ENCODE peak calls at places on chromosome 1, in ten cellular contexts. X is activated T-helper 1 cell treated with Interleukin-2 at 50 U/mL for 16 hours; L is hippocampal formation; R is activated CD4-positive, alpha-beta T cell treated with anti-CD3 and anti-CD28 coated beads, Interleukin-2, amount 10 ng/mL, durations not matched to agents 7 days and 5 days; F is naive thymus-derived CD4-positive, alpha-beta T cell; A is effector memory CD8-positive, alpha-beta T cell; W is CD8-positive, alpha-beta memory T cell; M is cardiac septum; D is lower leg skin; Y is adipocyte. G is an unnamed sample.

GRCh38 chr1:4062560-4062959 is 162.5 kb upstream of the C1orf174 start:
- DNase-seq in F (no peak), L (no peak), W (no peak), M (no peak), A (no peak), D (no peak), Y (no peak), R (no peak), X (no peak), G (no peak)

GRCh38 chr1:112393634-112393976 is 2.4 kb upstream of the CTTNBP2NL start:
- DNase-seq in F (no peak), X (no peak), M (no peak), D (peak; percentile 59), R (no peak), L (peak; percentile 3), A (no peak), Y (no peak), W (no peak), G (no peak)

GRCh38 chr1:71788113-71788512 is 494.2 kb downstream of the NEGR1 start:
- DNase-seq in D (no peak), M (no peak), X (no peak), W (no peak), R (no peak), L (no peak), Y (no peak), A (no peak), F (no peak), G (no peak)

GRCh38 chr1:8587784-8588183 is 229.7 kb downstream of the RERE start:
- DNase-seq in M (no peak), R (no peak), F (no peak), A (no peak), W (no peak), L (no peak), D (no peak), X (no peak), Y (no peak), G (no peak)

GRCh38 chr1:244383278-244383884 is 68.3 kb downstream of the ADSS2 start:
- DNase-seq in X (no peak), F (no peak), R (no peak), L (no peak), A (no peak), M (no peak), Y (no peak), D (no peak), W (no peak), G (no peak)

GRCh38 chr1:65213271-65213905 is 65.4 kb downstream of the AK4 start:
- DNase-seq in Y (no peak), R (no peak), M (no peak), W (no peak), X (no peak), F (no peak), D (no peak), A (no peak), L (no peak), G (no peak)

GRCh38 chr1:77412069-77412793 is 130.4 kb downstream of the AK5 start:
- DNase-seq in Y (no peak), M (no peak), R (no peak), F (no peak), X (no peak), D (no peak), A (no peak), W (no peak), L (no peak), G (no peak)

GRCh38 chr1:197485790-197486189 is 217.7 kb downstream of the CRB1 start:
- DNase-seq in X (no peak), W (no peak), F (no peak), M (no peak), L (no peak), A (no peak), R (no peak), D (no peak), Y (peak; percentile 22), G (no peak)

GRCh38 chr1:76287917-76288316 is 213.4 kb downstream of the ST6GALNAC3 start:
- DNase-seq in Y (no peak), X (no peak), D (no peak), F (no peak), M (no peak), L (no peak), W (no peak), A (no peak), R (no peak), G (no peak)

G was measured in CD4-positive, CD25-positive, alpha-beta regulatory T cell.